ENCODE peak calls at places on chromosomes 4 and X, in five cellular contexts. Q is HepG2, A is HCT116, Y is H1, G is GM12878. H is an unnamed sample.

GRCh38 chr4:177229331-177229730 is 80.3 kb upstream of the NEIL3 start:
- DNase-seq in A (no peak), Y (no peak), Q (no peak), G (no peak), H (peak; percentile 22)

GRCh38 chrX:12936947-12937346 is 30.5 kb downstream of the TLR8 start:
- DNase-seq in Y (no peak), A (no peak), Q (no peak), G (no peak), H (no peak)

GRCh38 chr4:155855897-155856296 is 10.2 kb downstream of the ASIC5 start:
- DNase-seq in A (no peak), Q (no peak), Y (no peak), G (no peak), H (no peak)

GRCh38 chr4:175504316-175504715 is 307.7 kb downstream of the GPM6A start:
- DNase-seq in G (no peak), Q (no peak), Y (no peak), A (no peak), H (no peak)

GRCh38 chr4:71292228-71292627 is 46.6 kb upstream of the SLC4A4 start:
- DNase-seq in Q (no peak), G (no peak), Y (no peak), A (no peak), H (no peak)

GRCh38 chr4:38030023-38030422 is 69.8 kb downstream of the PTTG2 start:
- DNase-seq in Q (no peak), A (no peak), G (no peak), Y (no peak), H (no peak)

GRCh38 chrX:18931972-18932371 is 51.9 kb downstream of the PHKA2 start:
- DNase-seq in G (no peak), A (no peak), Y (no peak), Q (peak; percentile 2), H (no peak)

GRCh38 chrX:30663317-30663716 is 10.1 kb downstream of the GK start:
- DNase-seq in G (no peak), Y (no peak), Q (no peak), A (no peak), H (no peak)

GRCh38 chr4:48046059-48046458 is 29.5 kb downstream of the NIPAL1 start:
- DNase-seq in Q (no peak), A (no peak), Y (no peak), G (no peak), H (no peak)

GRCh38 chr4:48047896-48048295 is 31.3 kb downstream of the NIPAL1 start:
- DNase-seq in Q (no peak), A (no peak), G (no peak), Y (no peak), H (no peak)

GRCh38 chr4:48049483-48049882 is 32.9 kb downstream of the NIPAL1 start:
- DNase-seq in A (no peak), Q (no peak), Y (no peak), G (no peak), H (no peak)

GRCh38 chr4:48044298-48044697 is 27.7 kb downstream of the NIPAL1 start:
- DNase-seq in A (no peak), G (no peak), Y (no peak), Q (no peak), H (no peak)

DNA sequence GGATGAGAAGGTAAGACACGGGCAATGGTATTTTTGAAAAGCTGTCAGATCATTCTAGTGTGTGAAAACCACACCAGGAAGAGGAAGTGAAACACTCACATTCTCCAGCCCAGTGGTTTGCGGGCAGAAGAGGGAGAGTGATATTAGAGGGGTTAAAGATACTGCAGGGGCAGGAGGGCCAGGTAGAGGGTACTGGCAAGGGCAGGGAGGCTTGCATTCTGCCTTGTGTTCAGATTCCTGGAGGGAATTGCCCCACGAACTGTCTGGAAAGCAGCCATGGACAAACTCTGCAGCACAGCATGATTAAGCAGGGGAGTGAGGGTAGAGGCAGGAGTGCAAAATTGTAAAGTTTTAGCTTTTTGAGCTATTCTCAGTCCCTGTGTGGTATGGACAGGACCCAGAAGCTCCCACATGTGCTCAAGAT is 30.9 kb downstream of the NIPAL1 start:
- DNase-seq in A (no peak), Y (no peak), G (peak; percentile 84), Q (no peak), H (no peak)
- TF ChIP-seq POLR2AphosphoS5 in A (no peak), Y (no peak), G (no peak), Q (no peak), H (no peak)

DNA sequence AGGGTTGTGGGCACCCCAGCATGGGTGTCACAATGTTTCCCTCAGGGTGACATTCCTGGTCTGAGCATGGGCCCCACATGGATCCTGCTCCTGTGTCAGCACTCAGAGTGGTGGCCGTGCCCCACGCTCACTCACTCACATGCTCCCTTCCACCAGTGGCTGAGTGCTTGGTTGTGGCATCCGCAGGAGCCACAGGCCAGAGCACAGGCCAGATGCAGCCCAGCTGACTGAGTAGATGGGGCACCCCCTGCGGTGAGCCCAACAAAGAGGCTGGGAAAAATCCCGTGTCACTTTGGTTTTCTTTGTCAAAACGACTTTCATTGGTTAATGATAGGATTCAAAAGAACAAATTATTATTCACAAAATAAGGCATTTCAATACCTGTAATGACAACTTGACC is 204.6 kb upstream of the ANXA10 start:
- DNase-seq in Q (no peak), G (no peak), A (no peak), Y (no peak), H (no peak)
- TF ChIP-seq ATF3 in Q (no peak), G (no peak), A (no peak), Y (no peak), H (no peak)

GRCh38 chrX:136910565-136911040 is 30.1 kb upstream of the RBMX start:
- DNase-seq in A (no peak), Y (no peak), Q (no peak), G (no peak), H (no peak)
- TF ChIP-seq POLR2AphosphoS5 in A (no peak), Y (no peak), Q (no peak), G (no peak), H (no peak)

GRCh38 chr4:26859762-26860156 is 882 bp upstream of the STIM2 start:
- DNase-seq in Y (no peak), Q (no peak), A (no peak), G (no peak), H (peak; percentile 19)
- TF ChIP-seq ATF3 in Y (no peak), Q (no peak), A (no peak), G (no peak), H (no peak)

GRCh38 chr4:20672262-20672661 is 28.0 kb upstream of the PACRGL start:
- DNase-seq in Y (no peak), Q (no peak), G (no peak), A (no peak), H (no peak)
- TF ChIP-seq POLR2AphosphoS5 in Y (no peak), Q (no peak), G (no peak), A (no peak), H (no peak)

DNA sequence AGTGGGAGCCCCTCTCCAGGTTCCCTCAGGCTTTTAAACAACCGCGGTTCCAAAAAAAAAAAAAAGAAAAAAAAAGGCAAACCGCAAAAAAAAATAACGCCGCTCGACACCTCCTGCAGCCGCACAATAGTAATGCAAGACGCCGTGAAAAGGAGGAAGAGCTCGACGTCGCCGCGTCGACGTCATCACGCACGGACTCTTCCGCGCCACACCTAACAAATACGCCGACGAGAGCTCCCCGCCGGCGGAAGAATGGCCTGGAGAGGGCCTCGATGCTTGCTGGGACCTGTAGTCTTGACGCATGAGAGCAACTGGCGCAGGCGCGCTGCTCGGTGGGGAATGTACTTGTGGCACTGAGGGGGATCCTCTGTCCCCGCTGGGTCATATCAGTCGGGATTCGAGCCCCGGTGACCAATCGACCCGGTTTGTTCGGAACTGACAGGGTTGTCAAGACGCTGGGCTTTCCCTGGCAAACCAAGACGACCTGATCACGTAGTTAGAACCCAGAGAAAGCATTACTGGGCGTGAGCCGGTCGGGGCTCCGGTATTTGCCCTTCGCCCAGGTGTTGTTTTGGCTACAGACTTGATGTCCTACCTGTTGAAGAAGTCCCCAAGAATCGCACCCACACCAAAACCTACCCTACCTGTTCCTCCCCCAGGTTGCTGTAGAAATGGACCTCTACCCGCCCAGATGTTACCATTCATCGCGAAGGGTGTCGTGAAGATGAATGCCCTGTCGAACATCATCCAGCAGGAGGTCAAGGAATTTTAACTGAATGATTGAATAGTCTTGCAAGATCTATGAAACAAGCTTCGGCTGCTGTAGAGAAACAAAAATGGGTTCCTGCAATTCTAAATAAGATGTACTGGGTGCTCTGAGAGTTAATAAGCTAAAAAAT is at the start of gene CBR4:
- DNase-seq in A (peak; percentile 96), Q (peak; percentile 97), G (peak; percentile 94), Y (peak; percentile 98), H (peak; percentile 87)
- TF ChIP-seq ATF3 in A (no peak), Q (no peak), G (no peak), Y (no peak), H (no peak)

DNA sequence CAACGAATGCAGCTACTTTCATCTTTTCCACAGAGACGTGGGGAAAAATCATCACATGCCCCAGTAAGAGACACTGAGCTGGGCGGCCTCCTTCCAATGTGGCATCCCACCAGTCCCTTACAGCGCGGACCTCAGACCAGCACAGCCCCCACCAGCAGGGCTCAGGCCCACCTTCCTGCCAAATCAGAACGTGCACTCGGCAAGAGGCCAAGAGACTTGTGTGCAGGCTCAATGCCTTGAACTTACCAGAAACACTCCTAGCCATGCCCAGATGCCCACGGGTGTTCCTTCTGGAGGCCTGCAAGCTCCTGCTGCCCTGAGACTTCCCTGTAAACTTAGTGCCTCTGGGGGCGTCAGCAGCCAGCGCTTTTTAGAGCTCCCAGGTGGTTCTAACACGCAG is 31.2 kb downstream of the WDR1 start:
- DNase-seq in A (no peak), Y (no peak), G (no peak), Q (no peak), H (no peak)
- TF ChIP-seq POLR2AphosphoS5 in A (no peak), Y (no peak), G (peak; percentile 40), Q (no peak), H (no peak)

DNA sequence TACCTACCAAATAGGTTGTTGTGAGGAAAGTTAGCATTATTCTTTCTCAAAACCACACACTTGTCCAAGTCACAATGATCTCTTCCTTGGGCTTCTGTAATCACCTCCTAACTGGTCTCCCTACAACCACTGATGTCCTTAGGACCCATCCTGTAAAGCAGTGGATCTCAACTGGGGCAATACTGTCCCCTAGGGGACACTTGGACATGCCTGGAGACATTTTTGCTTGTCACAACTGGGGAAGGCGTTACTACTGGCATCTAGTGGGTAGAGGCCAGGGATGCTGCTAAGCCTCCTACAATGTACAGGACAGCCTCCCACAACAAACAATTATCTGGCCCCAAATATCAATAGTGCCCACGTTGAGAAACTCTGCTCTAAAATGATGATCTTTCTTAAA is 118.7 kb upstream of the AP1S2 start:
- DNase-seq in A (peak; percentile 21), Y (peak; percentile 25), G (peak; percentile 26), Q (peak; percentile 16), H (peak; percentile 61)
- TF ChIP-seq ATF3 in A (no peak), Y (no peak), G (no peak), Q (no peak), H (no peak)

GRCh38 chr4:168095776-168096443 is 3.6 kb downstream of the ANXA10 start:
- DNase-seq in Y (no peak), Q (no peak), G (no peak), A (no peak), H (no peak)
- TF ChIP-seq POLR2AphosphoS5 in Y (no peak), Q (no peak), G (no peak), A (no peak), H (no peak)

H was measured in K562.